ENCODE peak calls at places on chromosomes 11 and 22, in four cellular contexts. C, A, Y and L are unnamed samples.

GRCh38 chr11:33772300-33772699 is 2.0 kb downstream of the FBXO3 start:
- DNase-seq in C (no peak), A (no peak), Y (no peak), L (no peak)

GRCh38 chr11:26227311-26227710 is 104.6 kb upstream of the ANO3 start:
- DNase-seq in C (no peak), A (no peak), Y (no peak), L (no peak)

GRCh38 chr11:87030458-87031054 is 7.2 kb upstream of the TMEM135 start:
- DNase-seq in C (no peak), A (no peak), Y (no peak), L (no peak)

GRCh38 chr22:23563111-23563510 is 17.0 kb downstream of the IGLL1 start:
- DNase-seq in C (no peak), A (no peak), Y (no peak), L (no peak)

GRCh38 chr22:40114411-40114810 is 63.3 kb upstream of the TNRC6B start:
- DNase-seq in C (no peak), A (no peak), Y (no peak), L (no peak)

GRCh38 chr11:18540207-18541009 is 13.7 kb upstream of the TSG101 start:
- DNase-seq in C (no peak), A (no peak), Y (no peak), L (no peak)

GRCh38 chr11:8503872-8504491 is 90.0 kb downstream of the STK33 start:
- DNase-seq in C (no peak), A (no peak), Y (no peak), L (no peak)

GRCh38 chr11:34682822-34683221 is 61.9 kb downstream of the EHF start:
- DNase-seq in C (no peak), A (no peak), Y (no peak), L (no peak)

GRCh38 chr22:46312056-46312455 is 15.4 kb downstream of the GTSE1 start:
- DNase-seq in C (no peak), A (no peak), Y (no peak), L (no peak)

GRCh38 chr11:133898031-133898769 is 52.9 kb upstream of the SPATA19 start:
- DNase-seq in C (no peak), A (peak), Y (no peak), L (no peak)

GRCh38 chr11:111408789-111409727 is 30.0 kb upstream of the POU2AF1 start:
- DNase-seq in C (no peak), A (no peak), Y (no peak), L (peak)

GRCh38 chr11:17389205-17389956 is 922 bp upstream of the KCNJ11 start:
- DNase-seq in C (peak), A (peak), Y (peak), L (peak)

GRCh38 chr11:35525501-35526175 is at the start of gene PAMR1:
- DNase-seq in C (peak), A (peak), Y (peak), L (peak)

GRCh38 chr22:29190051-29190450 is 15.6 kb upstream of the EMID1 start:
- DNase-seq in C (no peak), A (no peak), Y (no peak), L (no peak)

GRCh38 chr22:45946805-45947600 is 30.0 kb downstream of the WNT7B start:
- DNase-seq in C (no peak), A (no peak), Y (no peak), L (no peak)

GRCh38 chr11:34721646-34722045 is 100.8 kb downstream of the EHF start:
- DNase-seq in C (no peak), A (no peak), Y (no peak), L (no peak)

GRCh38 chr11:48683226-48683720 is 194.7 kb downstream of the OR4A47 start:
- DNase-seq in C (no peak), A (no peak), Y (no peak), L (no peak)

GRCh38 chr11:43382614-43383013 is 23.9 kb downstream of the TTC17 start:
- DNase-seq in C (no peak), A (no peak), Y (no peak), L (no peak)

GRCh38 chr11:74341926-74342325 is 30.5 kb upstream of the P4HA3 start:
- DNase-seq in C (no peak), A (no peak), Y (no peak), L (no peak)

GRCh38 chr11:11272254-11272653 is 80.8 kb downstream of the CSNK2A3 start:
- DNase-seq in C (no peak), A (no peak), Y (no peak), L (no peak)

GRCh38 chr22:49267996-49268395 is 559.7 kb downstream of the BRD1 start:
- DNase-seq in C (no peak), A (no peak), Y (no peak), L (no peak)

GRCh38 chr11:19980957-19981669 is 179.2 kb downstream of the DBX1 start:
- DNase-seq in C (peak), A (no peak), Y (no peak), L (no peak)

GRCh38 chr11:34149786-34150185 is 44.4 kb downstream of the NAT10 start:
- DNase-seq in C (no peak), A (no peak), Y (no peak), L (no peak)

GRCh38 chr11:65224939-65225283 is 36.9 kb upstream of the POLA2 start:
- DNase-seq in C (no peak), A (peak), Y (no peak), L (no peak)

GRCh38 chr11:75873417-75874148 is 58.6 kb downstream of the UVRAG start:
- DNase-seq in C (no peak), A (no peak), Y (no peak), L (no peak)

GRCh38 chr11:19646921-19647320 is 65.7 kb upstream of the NAV2 start:
- DNase-seq in C (no peak), A (no peak), Y (peak), L (no peak)

GRCh38 chr22:27542602-27543001 is 259.0 kb downstream of the MN1 start:
- DNase-seq in C (no peak), A (no peak), Y (no peak), L (no peak)

GRCh38 chr22:22944268-22944985 is 56.8 kb downstream of the IGLL5 start:
- DNase-seq in C (no peak), A (peak), Y (no peak), L (no peak)

GRCh38 chr22:32699686-32700085 is 101.8 kb upstream of the TIMP3 start:
- DNase-seq in C (no peak), A (no peak), Y (no peak), L (no peak)

GRCh38 chr11:10878408-10879214 is 20.8 kb upstream of the ZBED5 start:
- DNase-seq in C (peak), A (no peak), Y (no peak), L (no peak)

GRCh38 chr22:36289406-36289870 is 36.5 kb downstream of the APOL1 start:
- DNase-seq in C (no peak), A (no peak), Y (no peak), L (no peak)

GRCh38 chr11:70483077-70483861 is 84.9 kb downstream of the CTTN start:
- DNase-seq in C (no peak), A (peak), Y (no peak), L (peak)

GRCh38 chr22:47556473-47556872 is 794.0 kb downstream of the TBC1D22A start:
- DNase-seq in C (no peak), A (no peak), Y (no peak), L (no peak)

GRCh38 chr22:22465782-22466181 is 42.8 kb downstream of the ZNF280B start:
- DNase-seq in C (no peak), A (no peak), Y (no peak), L (no peak)

GRCh38 chr22:23504522-23504921 is 75.6 kb downstream of the IGLL1 start:
- DNase-seq in C (no peak), A (no peak), Y (no peak), L (no peak)

GRCh38 chr11:2290351-2290841 is 11.3 kb downstream of the C11orf21 start:
- DNase-seq in C (no peak), A (peak), Y (no peak), L (no peak)

GRCh38 chr11:2289859-2290258 is 11.9 kb downstream of the C11orf21 start:
- DNase-seq in C (no peak), A (no peak), Y (no peak), L (no peak)

GRCh38 chr11:2293396-2294339 is 8.1 kb downstream of the C11orf21 start:
- DNase-seq in C (no peak), A (peak), Y (no peak), L (no peak)

GRCh38 chr11:2287102-2287501 is 14.6 kb downstream of the C11orf21 start:
- DNase-seq in C (no peak), A (peak), Y (peak), L (no peak)

DNA sequence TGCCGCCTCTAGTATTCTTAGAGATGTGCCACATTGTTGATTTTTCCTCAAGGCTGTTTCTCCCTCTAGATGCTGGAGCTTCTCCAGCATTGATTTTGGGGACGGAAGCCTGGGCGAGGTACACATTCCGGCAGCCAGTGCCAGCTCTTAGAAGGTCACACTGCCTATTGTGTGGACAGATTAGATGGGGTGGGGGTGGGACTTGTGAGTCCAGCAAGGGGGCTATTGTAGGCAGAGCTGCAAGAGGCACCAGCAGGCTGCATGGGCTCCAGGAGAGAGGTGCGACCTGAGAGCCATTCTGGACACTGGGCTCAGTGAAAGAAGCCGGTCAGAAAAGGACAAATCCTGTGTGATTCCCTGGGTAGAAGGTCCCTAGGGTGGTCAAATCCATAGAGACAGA is 12.4 kb downstream of the C11orf21 start:
- DNase-seq in C (no peak), A (peak), Y (no peak), L (no peak)
- TF ChIP-seq POLR2A in C (no peak), A (no peak), Y (no peak), L (no peak)

GRCh38 chr11:68692115-68692514 is 7.8 kb downstream of the GAL start:
- DNase-seq in C (no peak), A (no peak), Y (no peak), L (no peak)

GRCh38 chr11:68692881-68693483 is 8.6 kb downstream of the GAL start:
- DNase-seq in C (no peak), A (no peak), Y (no peak), L (no peak)

GRCh38 chr11:68693484-68693882 is 9.1 kb downstream of the GAL start:
- DNase-seq in C (no peak), A (no peak), Y (no peak), L (no peak)

GRCh38 chr11:68691402-68691784 is 7.0 kb downstream of the GAL start:
- DNase-seq in C (no peak), A (no peak), Y (no peak), L (no peak)

DNA sequence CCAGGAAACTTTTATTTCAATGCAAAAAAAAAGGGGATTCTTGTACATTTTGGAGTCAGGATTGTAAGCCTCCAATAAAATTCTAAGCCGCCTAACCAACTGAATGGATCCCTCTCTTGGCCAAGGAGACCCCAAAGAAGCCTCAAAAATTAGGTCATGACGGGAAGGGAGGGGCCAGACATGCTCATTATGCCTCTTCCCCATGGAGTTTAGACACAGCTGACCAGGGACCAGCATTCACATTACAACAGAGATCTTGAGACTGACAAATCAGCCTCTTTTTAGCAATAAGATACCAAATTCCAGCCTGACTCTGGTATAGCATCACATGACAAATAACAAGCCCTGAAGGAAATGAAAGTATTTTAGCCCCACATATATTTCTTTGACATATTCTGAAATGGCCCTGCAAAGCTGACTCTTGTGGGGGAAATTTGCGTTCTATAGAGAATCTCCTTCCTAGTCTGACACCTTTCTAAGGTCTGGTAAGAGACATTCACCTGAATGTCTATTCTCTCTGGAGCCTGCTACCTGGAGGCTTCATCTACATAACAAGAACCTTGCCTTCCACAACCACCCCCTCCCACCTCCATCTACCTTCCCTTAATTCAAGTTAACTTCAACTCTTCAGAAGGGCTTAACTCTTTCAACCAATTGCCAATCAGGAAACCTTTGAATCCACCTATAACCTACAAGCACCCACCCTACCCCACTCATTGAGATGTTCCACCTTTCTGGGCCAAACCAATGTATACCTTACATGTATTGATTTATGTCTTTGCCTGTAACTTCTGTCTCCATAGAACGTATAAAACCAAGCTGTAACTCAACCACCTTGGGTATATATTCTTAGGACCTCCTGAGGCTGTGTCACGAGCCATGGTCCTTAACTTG is 10.3 kb downstream of the GAL start:
- DNase-seq in C (no peak), A (no peak), Y (no peak), L (no peak)
- TF ChIP-seq POLR2A in C (no peak), A (no peak), Y (no peak), L (no peak)

DNA sequence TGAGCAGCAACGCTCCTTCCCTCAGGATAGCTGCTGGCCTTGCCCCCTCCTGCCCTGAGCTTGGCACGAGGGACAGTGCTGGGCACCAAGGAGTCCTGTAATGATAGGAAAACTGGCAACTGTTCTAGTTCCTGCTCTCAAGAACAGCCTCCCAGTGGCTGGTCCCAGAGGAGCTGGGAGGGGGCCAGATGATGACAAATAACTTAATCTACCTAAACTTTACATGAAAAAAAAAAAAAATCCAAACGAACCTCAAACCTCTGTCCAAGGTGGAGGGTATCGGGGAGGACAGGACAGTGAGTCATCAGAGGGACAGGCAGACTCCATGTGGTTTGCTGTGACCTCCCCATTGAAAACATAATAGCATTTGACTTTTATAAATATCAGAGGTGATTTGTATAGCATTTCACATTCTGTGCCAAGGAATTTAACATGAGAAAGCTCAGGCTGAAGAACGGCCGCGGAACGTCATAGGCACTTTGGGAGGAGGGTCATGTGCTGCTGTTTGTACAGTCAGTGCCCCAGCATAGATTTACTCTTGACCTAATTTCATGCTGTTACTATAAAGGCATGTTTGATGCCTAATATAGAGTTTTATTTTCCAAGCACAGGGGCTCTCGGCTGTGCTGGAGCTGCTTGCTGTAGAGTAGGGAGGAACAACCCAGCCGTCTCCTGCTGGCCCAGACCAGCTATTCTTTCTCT is 98.2 kb upstream of the NNMT start:
- DNase-seq in C (peak), A (peak), Y (peak), L (peak)
- TF ChIP-seq POLR2A in C (peak), A (no peak), Y (no peak), L (peak)

DNA sequence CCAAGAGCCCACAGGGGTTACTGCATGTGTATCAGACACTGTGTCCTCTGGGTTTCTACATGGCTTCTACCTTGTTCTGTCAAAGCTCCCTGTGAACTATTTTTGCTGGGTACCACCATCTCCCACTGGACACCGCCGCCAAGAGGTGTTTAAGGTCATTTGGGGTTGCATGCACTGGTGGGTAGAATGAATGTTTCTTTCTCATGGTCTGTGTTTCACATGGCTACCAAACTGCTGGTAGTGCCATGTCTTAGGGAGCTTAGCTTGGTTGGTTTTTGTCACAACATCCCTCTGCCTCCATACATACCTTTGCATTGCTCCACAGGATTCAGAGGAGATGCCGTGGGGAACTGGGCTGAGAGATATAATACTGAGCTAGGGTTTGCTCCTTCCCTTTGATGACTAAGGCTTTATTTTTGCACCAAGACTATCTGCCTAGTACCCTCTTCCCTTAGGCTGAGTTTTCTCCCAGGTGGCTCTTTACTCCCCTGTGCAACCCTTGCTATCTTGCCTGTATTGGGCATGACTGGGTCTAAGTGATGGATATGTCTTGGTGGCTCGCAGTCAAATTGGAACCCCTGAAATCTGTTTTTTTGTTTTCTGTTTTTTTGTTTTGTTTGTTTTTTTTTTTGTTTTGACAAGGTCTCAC is 73.2 kb downstream of the BDNF start:
- DNase-seq in C (no peak), A (no peak), Y (no peak), L (no peak)
- TF ChIP-seq POLR2A in C (no peak), A (no peak), Y (no peak), L (no peak)

GRCh38 chr22:31615940-31616314 is 46.1 kb downstream of the PISD start:
- DNase-seq in C (no peak), A (no peak), Y (no peak), L (no peak)

GRCh38 chr22:31614781-31615480 is 47.1 kb downstream of the PISD start:
- DNase-seq in C (no peak), A (no peak), Y (no peak), L (no peak)

GRCh38 chr22:31616315-31616980 is 45.6 kb downstream of the PISD start:
- DNase-seq in C (no peak), A (no peak), Y (no peak), L (no peak)

GRCh38 chr22:31613904-31614296 is 48.1 kb downstream of the PISD start:
- DNase-seq in C (no peak), A (no peak), Y (no peak), L (no peak)

GRCh38 chr22:31615481-31615840 is 46.6 kb downstream of the PISD start:
- DNase-seq in C (no peak), A (no peak), Y (no peak), L (no peak)
- TF ChIP-seq POLR2A in C (no peak), A (no peak), Y (no peak), L (no peak)

GRCh38 chr11:130161441-130161840 is 1.9 kb downstream of the ST14 start:
- DNase-seq in C (no peak), A (no peak), Y (no peak), L (no peak)

GRCh38 chr11:130159139-130159538 is 443 bp upstream of the ST14 start:
- DNase-seq in C (no peak), A (no peak), Y (no peak), L (no peak)

GRCh38 chr11:130157840-130158239 is 1.7 kb upstream of the ST14 start:
- DNase-seq in C (no peak), A (no peak), Y (no peak), L (no peak)

GRCh38 chr11:130160460-130161090 is 993 bp downstream of the ST14 start:
- DNase-seq in C (no peak), A (no peak), Y (no peak), L (no peak)

GRCh38 chr11:130159657-130160459 is at the start of gene ST14:
- DNase-seq in C (peak), A (peak), Y (peak), L (no peak)
- TF ChIP-seq POLR2A in C (peak), A (no peak), Y (no peak), L (no peak)

GRCh38 chr11:29159552-29160465 is 857.0 kb downstream of the KCNA4 start:
- DNase-seq in C (peak), A (peak), Y (no peak), L (no peak)
- TF ChIP-seq POLR2A in C (no peak), A (no peak), Y (no peak), L (no peak)

DNA sequence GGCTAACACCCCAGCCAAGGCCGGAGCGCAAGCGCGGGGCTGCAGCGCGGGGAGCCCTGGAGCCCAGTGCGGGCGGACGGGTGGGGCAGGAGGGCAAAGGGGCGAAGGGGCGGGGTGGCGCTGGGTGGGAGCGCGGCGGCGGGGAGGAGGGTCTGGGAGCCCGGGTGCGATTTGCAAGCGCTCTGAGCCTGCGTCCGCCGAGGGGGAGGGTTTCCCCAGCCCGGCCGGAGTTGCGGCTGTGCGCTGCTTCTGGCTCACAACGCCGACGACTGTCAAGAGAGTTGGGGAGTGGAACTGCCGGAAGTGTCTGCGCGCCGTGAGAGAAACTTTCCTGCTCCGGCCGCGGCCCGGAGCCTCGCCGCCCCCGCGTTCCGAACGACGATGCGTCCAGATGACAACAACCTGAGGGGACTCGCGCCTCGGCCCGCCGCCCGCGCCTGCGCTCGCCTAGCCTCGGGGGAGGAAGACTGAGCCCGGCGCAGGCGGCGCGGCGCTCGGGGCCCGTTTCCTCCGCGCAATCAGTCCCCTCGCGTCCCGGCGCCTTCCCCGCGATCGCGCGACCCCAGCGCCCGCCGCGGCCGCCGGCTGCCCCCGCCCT is at the start of gene ARHGAP42:
- DNase-seq in C (peak), A (peak), Y (peak), L (peak)
- TF ChIP-seq POLR2A in C (peak), A (no peak), Y (no peak), L (peak)